ENCODE peak calls at places on chromosomes 1 and 21, in nine cellular contexts. R is OCI-M1; I is ovary; Y is ACHN; C is CD4-positive, alpha-beta memory T cell; Z is SK-N-DZ; T is AG04450; B is KBM-7; K is Panc1. H is an unnamed sample.

GRCh38 chr1:46285730-46286477 is 17.5 kb downstream of the LRRC41 start:
- DNase-seq in R (no peak), I (no peak), Y (no peak), C (no peak), Z (peak), T (no peak), B (no peak), K (no peak), H (no peak)

GRCh38 chr1:23010734-23011449 is 4.8 kb downstream of the TEX46 start:
- DNase-seq in R (no peak), I (no peak), Y (peak), C (no peak), Z (no peak), T (no peak), B (no peak), K (no peak), H (no peak)

GRCh38 chr1:234125283-234125682 is 220.8 kb downstream of the SLC35F3 start:
- DNase-seq in R (peak), I (no peak), Y (peak), C (no peak), Z (peak), T (no peak), B (peak), K (no peak), H (no peak)

GRCh38 chr1:245805503-245805902 is 650.7 kb downstream of the KIF26B start:
- DNase-seq in R (no peak), I (no peak), Y (no peak), C (no peak), Z (no peak), T (no peak), B (no peak), K (no peak), H (no peak)

GRCh38 chr1:115838805-115839705 is 1.9 kb downstream of the NHLH2 start:
- DNase-seq in R (no peak), I (peak), Y (peak), C (no peak), Z (no peak), T (no peak), B (peak), K (no peak), H (no peak)

GRCh38 chr1:1918901-1919303 is at the start of gene TMEM52:
- DNase-seq in R (no peak), I (no peak), Y (no peak), C (no peak), Z (no peak), T (no peak), B (no peak), K (no peak), H (no peak)

GRCh38 chr1:66311092-66311491 is 222.9 kb upstream of the SGIP1 start:
- DNase-seq in R (no peak), I (no peak), Y (no peak), C (no peak), Z (no peak), T (no peak), B (no peak), K (no peak), H (no peak)

GRCh38 chr1:88466899-88467580 is 217.0 kb upstream of the PKN2 start:
- DNase-seq in R (no peak), I (peak), Y (no peak), C (no peak), Z (no peak), T (no peak), B (no peak), K (no peak), H (no peak)

GRCh38 chr1:65198095-65198494 is 50.1 kb downstream of the AK4 start:
- DNase-seq in R (no peak), I (no peak), Y (no peak), C (no peak), Z (no peak), T (no peak), B (no peak), K (no peak), H (no peak)

GRCh38 chr1:111615874-111616715 is 3.5 kb upstream of the RAP1A start:
- DNase-seq in R (peak), I (no peak), Y (no peak), C (peak), Z (no peak), T (no peak), B (peak), K (no peak), H (no peak)

GRCh38 chr1:174221681-174222080 is 62.4 kb downstream of the RABGAP1L start:
- DNase-seq in R (no peak), I (no peak), Y (no peak), C (no peak), Z (no peak), T (no peak), B (no peak), K (no peak), H (no peak)

GRCh38 chr1:201346337-201346939 is 31.0 kb downstream of the TNNT2 start:
- DNase-seq in R (peak), I (no peak), Y (peak), C (no peak), Z (peak), T (peak), B (peak), K (no peak), H (no peak)

GRCh38 chr1:7298749-7299151 is 472.3 kb upstream of the VAMP3 start:
- DNase-seq in R (no peak), I (no peak), Y (peak), C (no peak), Z (no peak), T (no peak), B (no peak), K (peak), H (no peak)

GRCh38 chr21:39217356-39218081 is 34.3 kb upstream of the PSMG1 start:
- DNase-seq in R (no peak), I (no peak), Y (no peak), C (no peak), Z (no peak), T (no peak), B (no peak), K (no peak), H (no peak)

GRCh38 chr1:3021801-3022401 is 634 bp downstream of the ACTRT2 start:
- DNase-seq in R (no peak), I (no peak), Y (no peak), C (no peak), Z (no peak), T (no peak), B (no peak), K (no peak), H (no peak)

GRCh38 chr1:226868726-226869125 is 1.7 kb upstream of the PSEN2 start:
- DNase-seq in R (no peak), I (no peak), Y (no peak), C (no peak), Z (no peak), T (no peak), B (no peak), K (no peak), H (no peak)

GRCh38 chr1:174160603-174161002 is 1.3 kb downstream of the RABGAP1L start:
- DNase-seq in R (no peak), I (no peak), Y (no peak), C (no peak), Z (no peak), T (no peak), B (no peak), K (no peak), H (no peak)

GRCh38 chr1:29706936-29707335 is 470.6 kb downstream of the PTPRU start:
- DNase-seq in R (no peak), I (no peak), Y (peak), C (no peak), Z (peak), T (no peak), B (no peak), K (no peak), H (no peak)

H was measured in AG04449.